ENCODE peak calls at places on chromosomes 4 and X, in nine cellular contexts. I, U, S, J, C, F, B, H and K are unnamed samples.

GRCh38 chrX:40922307-40922706 is 162.9 kb upstream of the USP9X start:
- DNase-seq in I (no peak), S (peak; percentile 44), C (no peak), H (peak; percentile 76), B (peak; percentile 83), J (peak; percentile 73), U (peak; percentile 35), F (peak; percentile 43), K (peak; percentile 53)

GRCh38 chrX:153447581-153447960 is 1.7 kb upstream of the TREX2 start:
- DNase-seq in H (no peak), B (no peak), C (no peak), F (no peak), J (no peak), U (no peak), I (no peak), S (no peak), K (no peak)

GRCh38 chrX:103376979-103377324 is 614 bp downstream of the BEX3 start:
- DNase-seq in F (no peak), B (no peak), U (peak; percentile 17), H (no peak), J (peak; percentile 11), I (no peak), S (no peak), C (no peak), K (no peak)

GRCh38 chrX:134737061-134737460 is 78.8 kb upstream of the PLAC1 start:
- DNase-seq in H (no peak), U (no peak), J (peak; percentile 14), I (no peak), F (no peak), C (no peak), B (no peak), S (no peak), K (no peak)

GRCh38 chr4:729336-730315 is 24.0 kb downstream of the PCGF3 start:
- DNase-seq in U (no peak), S (no peak), C (no peak), I (no peak), F (no peak), H (no peak), J (no peak), B (no peak), K (no peak)

GRCh38 chr4:185535818-185536729 is 767 bp upstream of the PDLIM3 start:
- DNase-seq in J (no peak), I (no peak), C (no peak), U (no peak), F (no peak), S (no peak), H (peak; percentile 16), B (no peak), K (no peak)

GRCh38 chr4:108172780-108173598 is 4.3 kb upstream of the LEF1 start:
- DNase-seq in H (no peak), B (no peak), S (peak; percentile 64), F (no peak), C (no peak), J (peak; percentile 50), I (peak; percentile 82), U (peak; percentile 81), K (no peak)

GRCh38 chrX:97705936-97706335 is 822.2 kb downstream of the RPA4 start:
- DNase-seq in J (no peak), H (no peak), U (no peak), F (no peak), S (no peak), I (no peak), B (no peak), C (no peak), K (no peak)

GRCh38 chr4:123546661-123547060 is 150.1 kb downstream of the SPRY1 start:
- DNase-seq in F (no peak), S (no peak), I (no peak), J (no peak), U (peak; percentile 32), H (no peak), C (no peak), B (no peak), K (no peak)

GRCh38 chr4:144894525-144894924 is 203.5 kb downstream of the ANAPC10 start:
- DNase-seq in I (no peak), U (no peak), H (peak; percentile 88), S (no peak), J (peak; percentile 95), F (no peak), B (no peak), C (peak; percentile 16), K (peak; percentile 70)

GRCh38 chrX:119655125-119655524 is 37.8 kb downstream of the SEPTIN6 start:
- DNase-seq in J (peak; percentile 89), H (peak; percentile 96), F (no peak), C (peak; percentile 26), U (no peak), I (no peak), B (no peak), S (no peak), K (peak; percentile 72)

GRCh38 chrX:1164322-1165288 is 47.8 kb downstream of the CRLF2 start:
- DNase-seq in B (no peak), H (no peak), F (no peak), S (peak; percentile 76), C (no peak), J (no peak), I (peak; percentile 17), U (peak; percentile 28), K (no peak)

GRCh38 chr4:133969202-133969873 is 232.3 kb downstream of the PABPC4L start:
- DNase-seq in H (peak; percentile 62), U (no peak), B (no peak), J (peak; percentile 79), C (no peak), S (no peak), I (no peak), F (no peak), K (peak; percentile 2)

GRCh38 chr4:41204400-41204978 is 9.9 kb downstream of the APBB2 start:
- DNase-seq in I (no peak), F (no peak), U (no peak), H (peak; percentile 80), S (no peak), B (peak; percentile 64), J (peak; percentile 83), C (peak; percentile 67), K (peak; percentile 29)

GRCh38 chrX:45445745-45446412 is 245.2 kb upstream of the DIPK2B start:
- DNase-seq in F (no peak), J (peak; percentile 87), H (peak; percentile 45), S (no peak), I (no peak), U (no peak), B (peak; percentile 81), C (peak; percentile 61), K (peak; percentile 88)

GRCh38 chr4:118964891-118965411 is 76.3 kb downstream of the SYNPO2 start:
- DNase-seq in I (no peak), S (no peak), C (no peak), B (no peak), U (no peak), F (no peak), J (peak; percentile 64), H (peak; percentile 47), K (no peak)

DNA sequence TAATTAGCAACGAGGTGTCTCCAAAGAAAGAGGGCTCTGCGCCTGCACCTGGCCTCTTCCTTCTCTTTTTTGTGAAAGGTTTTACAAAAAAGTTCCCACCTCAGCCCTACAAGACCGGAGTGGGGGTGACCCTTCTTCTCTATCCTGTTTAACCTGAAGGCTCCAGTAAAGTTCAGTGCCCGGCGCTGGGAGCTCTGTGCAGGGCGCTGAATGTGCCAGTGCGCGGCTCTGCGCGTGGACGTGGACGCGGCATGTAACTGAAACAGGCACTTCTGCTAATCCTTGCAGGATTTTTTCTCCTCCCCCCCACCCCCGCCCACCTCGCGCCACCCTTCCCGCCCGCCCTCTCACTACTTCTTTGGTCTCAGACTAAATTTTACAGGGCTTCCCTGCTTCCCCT is 2.4 kb downstream of the GPR50 start:
- DNase-seq in S (no peak), U (no peak), J (no peak), H (no peak), C (no peak), F (no peak), I (no peak), B (no peak), K (no peak)
- H3K4me3 ChIP-seq in S (no peak overlapping the region), U (no peak overlapping the region), J (no peak overlapping the region), H (no peak overlapping the region), C (no peak overlapping the region), F (peak overlapping the region; percentile 35), I (no peak overlapping the region), B (no peak overlapping the region), K (no peak overlapping the region)

DNA sequence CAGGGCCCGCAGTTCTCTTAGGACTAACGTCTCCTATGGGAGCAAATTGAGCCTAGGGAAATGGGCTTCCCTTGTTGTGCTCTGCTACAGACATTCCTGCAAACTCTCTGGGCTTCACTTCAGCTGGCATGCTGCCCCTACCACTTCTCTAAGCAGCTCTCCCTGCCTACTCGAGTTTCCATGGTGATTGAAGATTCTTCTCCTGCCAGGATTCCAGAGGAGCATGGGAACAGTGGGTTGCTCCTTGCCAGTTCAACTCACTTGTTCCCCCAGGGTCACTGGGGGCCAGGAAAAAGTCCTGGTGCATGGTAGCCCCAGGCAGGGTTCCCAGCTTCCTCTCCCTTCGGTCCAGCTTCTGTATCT is 21.1 kb upstream of the WDR17 start:
- DNase-seq in B (no peak), I (no peak), S (no peak), C (no peak), U (no peak), F (no peak), H (no peak), J (peak; percentile 45), K (no peak)
- H3K36me3 ChIP-seq in B (no peaks in the 10 kb centered on the region), I (no peaks in the 10 kb centered on the region), S (no peaks in the 10 kb centered on the region), C (no peaks in the 10 kb centered on the region), U (no peaks in the 10 kb centered on the region), F (no peaks in the 10 kb centered on the region), H (no peaks in the 10 kb centered on the region), J (no peaks in the 10 kb centered on the region), K (no peaks in the 10 kb centered on the region)

DNA sequence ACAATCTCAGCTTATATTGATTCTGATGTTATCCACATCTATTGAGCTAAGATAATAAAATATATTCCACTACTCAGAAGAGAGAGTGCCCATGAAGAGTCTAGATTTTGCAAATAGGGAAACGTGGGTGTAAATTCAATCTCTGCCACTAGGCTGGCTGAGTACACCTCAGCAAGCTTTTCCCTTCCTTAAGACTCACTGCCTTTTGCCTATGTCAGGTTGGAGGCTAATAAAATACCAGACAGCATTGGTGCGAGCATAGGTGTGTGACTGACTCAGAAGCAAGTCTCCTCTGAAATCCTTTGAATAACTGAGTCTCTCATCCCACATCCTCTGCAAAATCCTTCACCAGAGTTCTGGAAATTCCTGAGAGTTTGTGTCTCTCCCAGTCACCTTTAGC is 405.4 kb upstream of the CPEB2 start:
- DNase-seq in J (no peak), C (no peak), I (no peak), H (no peak), U (no peak), B (no peak), S (no peak), F (no peak), K (peak; percentile 49)
- H3K4me3 ChIP-seq in J (no peak overlapping the region), C (no peak overlapping the region), I (no peak overlapping the region), H (no peak overlapping the region), U (no peak overlapping the region), B (no peak overlapping the region), S (no peak overlapping the region), F (no peak overlapping the region), K (no peak overlapping the region)

DNA sequence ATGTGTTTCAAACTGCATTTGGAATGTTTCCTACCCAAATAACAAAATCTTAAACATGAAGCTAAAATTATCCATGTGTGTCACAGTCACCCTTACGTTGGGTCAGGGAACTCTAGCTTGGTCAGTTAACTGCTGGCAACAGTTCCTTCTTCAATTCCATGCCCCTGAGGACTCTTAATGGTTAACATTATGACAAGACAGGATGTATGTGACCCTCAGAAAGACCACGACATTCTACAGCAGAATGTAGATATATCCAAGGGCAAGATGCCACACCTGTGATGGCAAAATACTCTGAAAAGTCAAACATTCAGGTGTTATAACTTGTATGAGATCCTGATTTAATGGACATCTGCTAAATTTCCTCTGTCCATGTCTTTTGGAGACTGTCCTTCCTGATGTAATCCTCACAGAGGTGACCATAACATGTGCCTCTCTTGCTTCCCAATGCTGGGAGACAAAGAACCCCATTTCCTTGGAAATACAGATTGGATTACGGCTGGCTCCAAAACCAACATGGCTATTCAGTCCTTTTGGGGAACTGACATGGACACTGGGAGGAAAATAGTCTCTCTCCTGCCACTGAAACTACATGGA is 39.1 kb downstream of the YTHDC1 start:
- DNase-seq in I (no peak), F (no peak), C (no peak), U (no peak), S (no peak), H (no peak), B (no peak), J (no peak), K (no peak)
- H3K36me3 ChIP-seq in I (peaks cover 19% of the 10 kb centered on the region), F (no peaks in the 10 kb centered on the region), C (no peaks in the 10 kb centered on the region), U (no peaks in the 10 kb centered on the region), S (peaks cover 52% of the 10 kb centered on the region), H (peaks cover 20% of the 10 kb centered on the region), B (peaks cover 5% of the 10 kb centered on the region), J (peaks cover 32% of the 10 kb centered on the region), K (peaks cover 1% of the 10 kb centered on the region)